ENCODE peak calls at places on chromosomes 4 and X, in five cellular contexts. M is left lung, I is PC-3, H is heart left ventricle, S is colonic mucosa. X is an unnamed sample.

GRCh38 chr4:72858328-72858727 is 211.2 kb downstream of the COX18 start:
- DNase-seq in M (no peak), I (peak; percentile 79), H (no peak), S (no peak), X (no peak)

GRCh38 chrX:10611441-10612090 is 8.8 kb downstream of the MID1 start:
- DNase-seq in M (no peak), I (peak; percentile 38), H (no peak), S (no peak), X (no peak)

GRCh38 chr4:155745984-155746383 is 12.8 kb upstream of the GUCY1B1 start:
- DNase-seq in M (no peak), I (peak; percentile 52), H (no peak), S (no peak), X (no peak)

GRCh38 chrX:136452614-136453013 is 35.1 kb upstream of the BRS3 start:
- DNase-seq in M (no peak), I (no peak), H (no peak), S (no peak), X (no peak)

GRCh38 chrX:153875391-153876111 is 10.4 kb downstream of the L1CAM start:
- DNase-seq in M (peak; percentile 86), I (peak; percentile 54), H (peak; percentile 40), S (peak; percentile 49), X (no peak)

GRCh38 chr4:95216636-95217035 is 332.1 kb downstream of the UNC5C start:
- DNase-seq in M (no peak), I (no peak), H (no peak), S (no peak), X (no peak)

GRCh38 chr4:7077371-7077770 is 9.5 kb upstream of the GRPEL1 start:
- DNase-seq in M (no peak), I (no peak), H (no peak), S (no peak), X (no peak)

GRCh38 chr4:29046716-29047115 is 1673.5 kb upstream of the PCDH7 start:
- DNase-seq in M (no peak), I (peak; percentile 31), H (no peak), S (no peak), X (no peak)

GRCh38 chrX:43559643-43560042 is 96.5 kb upstream of the MAOA start:
- DNase-seq in M (no peak), I (peak; percentile 67), H (peak; percentile 16), S (peak; percentile 71), X (peak; percentile 73)

GRCh38 chr4:3420956-3421355 is 20.8 kb upstream of the HGFAC start:
- DNase-seq in M (peak; percentile 52), I (no peak), H (no peak), S (no peak), X (no peak)

GRCh38 chrX:35625714-35626113 is 172.4 kb upstream of the MAGEB16 start:
- DNase-seq in M (peak; percentile 54), I (no peak), H (no peak), S (no peak), X (no peak)

DNA sequence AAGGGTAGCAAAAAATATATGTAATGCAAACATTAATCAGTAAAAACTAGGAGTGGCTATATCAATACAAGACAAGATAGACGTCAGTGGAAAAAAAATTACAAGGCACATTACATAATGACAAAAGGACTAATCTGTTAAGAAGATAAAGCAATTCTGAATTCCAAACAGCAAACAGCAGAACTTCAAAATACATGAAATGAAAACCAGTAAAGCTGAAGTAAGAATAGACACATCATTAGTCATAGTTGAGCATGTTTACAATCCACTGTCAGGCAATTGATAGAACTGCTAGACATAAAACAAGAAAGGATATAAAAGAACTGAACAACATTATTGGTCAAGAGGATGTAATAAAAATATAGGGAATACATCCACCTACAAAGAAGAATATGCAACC is 12.2 kb downstream of the SULT1B1 start:
- DNase-seq in M (no peak), I (peak; percentile 79), H (no peak), S (no peak), X (no peak)
- H3K4me3 ChIP-seq in M (no peak overlapping the region), I (no peak overlapping the region), H (no peak overlapping the region), S (no peak overlapping the region), X (no peak overlapping the region)

GRCh38 chrX:64195862-64196261 is 9.6 kb downstream of the AMER1 start:
- DNase-seq in M (no peak), I (no peak), H (no peak), S (no peak), X (no peak)
- H3K27ac ChIP-seq in M (no peak overlapping the region), I (no peak overlapping the region), H (no peak overlapping the region), S (no peak overlapping the region), X (no peak overlapping the region)

GRCh38 chrX:34584781-34585180 is 72.3 kb downstream of the TMEM47 start:
- DNase-seq in M (no peak), I (no peak), H (no peak), S (no peak), X (no peak)

GRCh38 chrX:34580069-34580468 is 77.0 kb downstream of the TMEM47 start:
- DNase-seq in M (no peak), I (no peak), H (no peak), S (no peak), X (no peak)

GRCh38 chrX:34586936-34587335 is 70.1 kb downstream of the TMEM47 start:
- DNase-seq in M (no peak), I (no peak), H (no peak), S (no peak), X (no peak)

GRCh38 chrX:34586507-34586906 is 70.6 kb downstream of the TMEM47 start:
- DNase-seq in M (no peak), I (no peak), H (no peak), S (no peak), X (no peak)

DNA sequence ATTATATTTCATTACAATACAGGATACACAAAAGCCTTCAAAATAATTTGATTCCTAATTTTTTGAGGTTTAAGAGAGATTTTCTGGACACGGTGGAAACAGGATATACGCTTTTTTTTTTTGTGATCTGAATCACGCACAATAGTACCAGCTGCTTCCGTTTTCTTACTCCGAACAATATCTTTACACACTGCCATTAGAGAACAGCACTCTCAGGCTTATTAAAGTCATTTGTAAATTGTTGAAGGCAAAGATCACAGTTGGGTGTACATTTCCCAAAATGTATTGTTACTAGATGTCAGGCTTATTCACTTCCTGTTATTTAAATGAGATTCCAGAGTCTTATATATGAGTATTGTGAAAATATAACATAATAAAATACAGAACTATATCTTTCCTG is 71.5 kb downstream of the TMEM47 start:
- DNase-seq in M (no peak), I (no peak), H (no peak), S (no peak), X (no peak)
- H3K4me3 ChIP-seq in M (no peak overlapping the region), I (no peak overlapping the region), H (no peak overlapping the region), S (no peak overlapping the region), X (no peak overlapping the region)

GRCh38 chr4:8841678-8842268 is 29.9 kb downstream of the HMX1 start:
- DNase-seq in M (no peak), I (no peak), H (no peak), S (no peak), X (peak; percentile 33)

GRCh38 chr4:8838911-8839431 is 32.7 kb downstream of the HMX1 start:
- DNase-seq in M (peak; percentile 64), I (no peak), H (no peak), S (no peak), X (peak; percentile 38)

GRCh38 chr4:8840816-8841455 is 30.7 kb downstream of the HMX1 start:
- DNase-seq in M (peak; percentile 47), I (no peak), H (no peak), S (no peak), X (peak; percentile 61)

GRCh38 chr4:8838296-8838695 is 33.3 kb downstream of the HMX1 start:
- DNase-seq in M (no peak), I (no peak), H (no peak), S (no peak), X (peak; percentile 4)

GRCh38 chr4:8840006-8840793 is 31.4 kb downstream of the HMX1 start:
- DNase-seq in M (peak; percentile 55), I (no peak), H (no peak), S (no peak), X (peak; percentile 62)
- H3K27ac ChIP-seq in M (no peak overlapping the region), I (no peak overlapping the region), H (no peak overlapping the region), S (no peak overlapping the region), X (no peak overlapping the region)

DNA sequence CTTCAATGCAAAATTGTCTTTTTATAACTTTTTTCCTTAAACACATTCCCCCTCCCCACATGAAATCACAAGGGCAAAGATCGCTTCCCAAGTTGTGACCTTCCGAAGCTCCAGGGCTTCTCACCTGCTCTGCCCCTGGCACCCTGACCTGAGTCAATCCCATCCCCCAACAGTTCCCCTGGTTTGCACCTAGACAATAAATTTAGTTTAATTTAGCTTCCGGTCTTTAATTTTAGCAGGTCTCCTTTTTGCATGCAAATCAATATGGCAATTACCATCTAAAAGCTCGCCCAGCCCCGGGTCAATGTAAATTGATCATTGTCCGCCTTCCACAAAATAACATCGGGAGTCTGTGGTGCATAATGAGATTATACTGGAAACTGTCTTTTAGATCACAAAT is 6.8 kb downstream of the BCOR start:
- DNase-seq in M (no peak), I (no peak), H (no peak), S (no peak), X (no peak)
- H3K4me3 ChIP-seq in M (no peak overlapping the region), I (peak overlapping the region; percentile 66), H (no peak overlapping the region), S (no peak overlapping the region), X (peak overlapping the region; percentile 67)

DNA sequence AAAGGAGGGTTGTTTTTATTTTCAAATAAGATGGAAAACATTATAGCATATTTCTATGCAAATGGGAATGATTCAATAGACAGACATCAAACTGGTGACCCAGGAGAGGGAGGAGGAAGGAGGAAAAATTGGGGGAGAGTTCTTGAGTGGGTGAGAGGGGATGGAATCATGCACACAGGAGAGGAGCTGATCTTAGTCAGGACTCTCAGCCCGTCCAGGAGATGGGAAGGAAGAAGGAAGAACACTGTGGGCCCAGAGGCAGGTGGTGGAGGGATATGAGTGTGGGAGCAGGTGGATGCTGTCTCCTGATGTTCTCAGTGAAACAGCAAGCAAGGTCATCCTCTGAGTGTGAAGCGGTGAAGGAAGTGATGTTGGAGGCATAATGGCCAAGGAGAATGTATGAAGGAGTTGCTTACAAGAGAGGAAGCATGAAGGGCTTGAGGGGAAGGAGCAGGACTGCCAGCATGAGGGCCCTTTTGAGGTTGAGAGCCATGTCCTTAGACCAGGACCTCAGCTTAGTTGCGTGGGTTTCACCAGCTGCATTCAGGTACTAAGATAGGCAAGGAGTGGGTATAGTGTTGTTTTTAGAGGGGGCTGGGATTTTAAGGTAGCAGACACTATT is 161.7 kb upstream of the NAP1L5 start:
- DNase-seq in M (no peak), I (no peak), H (no peak), S (no peak), X (no peak)
- H3K27ac ChIP-seq in M (peak overlapping the region; percentile 78), I (no peak overlapping the region), H (no peak overlapping the region), S (no peak overlapping the region), X (peak overlapping the region; percentile 62)

X was measured in coronary artery.